ENCODE peak calls at places on chromosomes 4 and X, in nine cellular contexts. M, U, E, S, Y, I, C, R and J are unnamed samples.

GRCh38 chr4:23685481-23685880 is 204.4 kb downstream of the PPARGC1A start:
- DNase-seq in M (no peak), U (no peak), E (no peak), S (no peak), Y (no peak), I (no peak), C (no peak), R (no peak), J (no peak)

GRCh38 chr4:98711526-98711925 is 53.1 kb upstream of the TSPAN5 start:
- DNase-seq in M (no peak), U (no peak), E (no peak), S (no peak), Y (no peak), I (no peak), C (no peak), R (no peak), J (no peak)

GRCh38 chr4:168803727-168804126 is 206.3 kb downstream of the CBR4 start:
- DNase-seq in M (no peak), U (no peak), E (no peak), S (no peak), Y (peak), I (peak), C (no peak), R (no peak), J (no peak)

GRCh38 chr4:6191448-6192130 is 8.8 kb downstream of the JAKMIP1 start:
- DNase-seq in M (no peak), U (no peak), E (no peak), S (peak), Y (no peak), I (no peak), C (no peak), R (no peak), J (no peak)

GRCh38 chr4:87560802-87561201 is 31.6 kb upstream of the SPARCL1 start:
- DNase-seq in M (no peak), U (no peak), E (no peak), S (no peak), Y (no peak), I (no peak), C (no peak), R (no peak), J (no peak)

GRCh38 chrX:99271641-99272040 is 1138.4 kb downstream of the PCDH19 start:
- DNase-seq in M (no peak), U (no peak), E (no peak), S (no peak), Y (no peak), I (no peak), C (no peak), R (no peak), J (no peak)

GRCh38 chrX:124086411-124086810 is 124.9 kb downstream of the STAG2 start:
- DNase-seq in M (no peak), U (no peak), E (no peak), S (no peak), Y (no peak), I (no peak), C (no peak), R (no peak), J (no peak)

GRCh38 chr4:17027495-17027894 is 129.1 kb upstream of the LDB2 start:
- DNase-seq in M (no peak), U (no peak), E (no peak), S (no peak), Y (no peak), I (no peak), C (no peak), R (no peak), J (no peak)

GRCh38 chrX:44482575-44482974 is 60.1 kb downstream of the FUNDC1 start:
- DNase-seq in M (no peak), U (no peak), E (no peak), S (no peak), Y (no peak), I (no peak), C (no peak), R (no peak), J (no peak)

GRCh38 chrX:13653022-13653693 is at the start of gene TCEANC:
- DNase-seq in M (peak), U (peak), E (peak), S (peak), Y (peak), I (peak), C (peak), R (peak), J (peak)
- TF ChIP-seq POLR2A in M (peak), U (peak), E (peak), S (peak), Y (peak), I (no peak), C (no peak), R (peak), J (peak)

GRCh38 chrX:14412686-14413085 is 116.7 kb upstream of the GLRA2 start:
- DNase-seq in M (no peak), U (no peak), E (no peak), S (no peak), Y (no peak), I (no peak), C (no peak), R (no peak), J (no peak)
- TF ChIP-seq POLR2A in M (no peak), U (no peak), E (no peak), S (no peak), Y (no peak), I (no peak), C (no peak), R (no peak), J (no peak)

DNA sequence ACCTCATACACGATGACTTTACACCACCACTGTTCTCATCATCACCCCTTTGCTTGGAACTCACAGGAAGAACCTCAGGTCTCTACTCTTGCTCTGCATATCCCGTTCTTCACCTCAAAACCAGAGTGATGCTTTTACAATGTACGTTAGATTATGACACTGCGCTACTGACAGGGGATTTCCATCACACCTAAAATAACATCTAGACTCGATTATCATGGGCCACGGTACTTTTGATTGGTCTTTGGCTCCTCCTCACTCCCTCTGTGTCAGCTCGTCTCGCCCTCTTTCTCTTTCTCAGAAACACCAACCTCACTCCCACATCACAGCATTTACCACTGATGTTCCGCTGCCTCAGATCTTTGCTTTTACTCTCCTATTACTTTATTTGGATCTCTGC is 172.4 kb downstream of the TLL1 start:
- DNase-seq in M (no peak), U (no peak), E (no peak), S (no peak), Y (no peak), I (no peak), C (no peak), R (no peak), J (no peak)
- TF ChIP-seq POLR2A in M (no peak), U (no peak), E (no peak), S (no peak), Y (no peak), I (no peak), C (no peak), R (no peak), J (no peak)

GRCh38 chr4:121071640-121072037 is 696 bp downstream of the NDNF start:
- DNase-seq in M (no peak), U (no peak), E (no peak), S (no peak), Y (no peak), I (no peak), C (no peak), R (no peak), J (no peak)

GRCh38 chr4:121073672-121074386 is 1.5 kb upstream of the NDNF start:
- DNase-seq in M (no peak), U (no peak), E (no peak), S (no peak), Y (no peak), I (no peak), C (no peak), R (no peak), J (no peak)

GRCh38 chr4:121072836-121073362 is 564 bp upstream of the NDNF start:
- DNase-seq in M (no peak), U (no peak), E (no peak), S (no peak), Y (no peak), I (no peak), C (no peak), R (no peak), J (no peak)

GRCh38 chr4:121070696-121071639 is 1.4 kb downstream of the NDNF start:
- DNase-seq in M (no peak), U (no peak), E (no peak), S (no peak), Y (no peak), I (no peak), C (no peak), R (peak), J (no peak)

DNA sequence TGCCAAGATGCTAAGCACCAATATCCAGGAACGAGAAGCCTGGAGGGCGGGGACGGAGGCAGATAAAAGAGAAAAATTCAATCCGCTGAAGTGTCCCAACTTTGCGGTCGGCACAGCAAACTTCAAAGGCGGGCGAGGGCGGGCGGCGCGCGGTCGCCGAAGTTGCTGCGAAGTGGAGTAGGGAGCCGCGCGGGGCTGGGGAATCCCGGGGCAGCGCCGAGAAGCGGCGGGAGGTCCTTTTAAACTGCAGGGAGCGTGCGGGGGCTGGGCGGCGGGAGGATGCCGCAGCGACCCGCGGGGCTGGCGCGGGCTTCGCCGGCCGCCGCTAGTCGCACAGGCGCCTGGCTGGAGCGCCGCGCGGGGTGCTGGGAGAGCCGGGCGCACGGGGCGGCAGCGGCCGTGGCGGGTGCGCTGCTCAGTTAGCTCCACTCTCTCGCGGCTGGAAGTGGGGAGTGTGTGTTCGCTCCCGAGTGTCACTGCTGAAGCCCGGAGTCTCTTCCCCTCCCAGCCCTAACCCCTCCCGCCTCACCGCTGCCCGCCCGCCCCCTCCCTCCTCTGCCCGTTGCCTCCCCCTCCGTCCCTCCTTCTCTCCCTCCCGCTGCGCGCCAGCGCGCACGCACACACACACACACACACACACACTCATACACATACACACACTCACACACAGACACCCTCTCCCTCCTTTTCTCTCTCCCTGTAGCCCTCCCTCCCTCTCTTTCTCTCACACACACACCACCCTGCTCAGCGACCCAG is at the start of gene NDNF:
- DNase-seq in M (peak), U (no peak), E (no peak), S (peak), Y (no peak), I (no peak), C (no peak), R (peak), J (peak)
- TF ChIP-seq POLR2A in M (no peak), U (no peak), E (peak), S (no peak), Y (no peak), I (no peak), C (no peak), R (peak), J (no peak)

GRCh38 chrX:65667503-65668355 is at the start of gene MSN:
- DNase-seq in M (peak), U (peak), E (peak), S (no peak), Y (peak), I (peak), C (peak), R (peak), J (peak)
- TF ChIP-seq POLR2A in M (peak), U (peak), E (peak), S (no peak), Y (peak), I (peak), C (no peak), R (peak), J (peak)

DNA sequence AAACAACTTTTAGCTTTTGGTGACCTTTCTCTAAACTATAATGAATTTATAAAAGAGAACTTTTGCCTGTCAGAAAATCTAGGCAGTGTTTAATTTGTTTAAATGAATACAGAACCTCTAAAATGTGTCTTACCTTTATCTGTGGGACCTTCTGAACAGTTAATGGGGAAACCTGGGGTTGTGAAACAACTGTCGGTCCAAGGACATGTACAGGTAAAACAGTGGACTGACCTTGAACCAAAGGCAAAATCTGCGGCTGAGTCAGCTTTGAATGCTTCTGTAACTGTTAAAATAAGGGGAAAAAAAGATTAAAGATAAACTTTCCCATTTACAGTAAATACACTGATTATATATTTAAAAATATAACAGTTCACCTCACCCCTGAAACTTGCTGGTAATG is 65.1 kb downstream of the WNK3 start:
- DNase-seq in M (no peak), U (no peak), E (no peak), S (peak), Y (no peak), I (no peak), C (no peak), R (no peak), J (no peak)
- TF ChIP-seq POLR2A in M (no peak), U (no peak), E (no peak), S (no peak), Y (no peak), I (no peak), C (no peak), R (no peak), J (no peak)

GRCh38 chr4:73868206-73869129 is 725 bp upstream of the CXCL1 start:
- DNase-seq in M (no peak), U (no peak), E (no peak), S (no peak), Y (no peak), I (no peak), C (no peak), R (no peak), J (no peak)

GRCh38 chr4:73870778-73871177 is 1.6 kb downstream of the CXCL1 start:
- DNase-seq in M (no peak), U (no peak), E (no peak), S (no peak), Y (no peak), I (no peak), C (no peak), R (no peak), J (no peak)

GRCh38 chr4:73867783-73868182 is 1.4 kb upstream of the CXCL1 start:
- DNase-seq in M (no peak), U (no peak), E (no peak), S (no peak), Y (peak), I (no peak), C (peak), R (no peak), J (no peak)

GRCh38 chr4:73870260-73870659 is 1.1 kb downstream of the CXCL1 start:
- DNase-seq in M (no peak), U (no peak), E (peak), S (no peak), Y (no peak), I (no peak), C (peak), R (no peak), J (no peak)

GRCh38 chr4:73869130-73870055 is at the start of gene CXCL1:
- DNase-seq in M (no peak), U (peak), E (no peak), S (no peak), Y (peak), I (no peak), C (peak), R (peak), J (peak)
- TF ChIP-seq POLR2A in M (no peak), U (peak), E (no peak), S (no peak), Y (no peak), I (no peak), C (no peak), R (no peak), J (no peak)

GRCh38 chrX:129768586-129769466 is 10.9 kb upstream of the SASH3 start:
- DNase-seq in M (no peak), U (peak), E (no peak), S (peak), Y (no peak), I (no peak), C (no peak), R (no peak), J (no peak)

GRCh38 chrX:129769467-129770154 is 10.1 kb upstream of the SASH3 start:
- DNase-seq in M (no peak), U (peak), E (no peak), S (no peak), Y (no peak), I (no peak), C (no peak), R (no peak), J (no peak)

GRCh38 chrX:129771266-129771995 is 8.3 kb upstream of the SASH3 start:
- DNase-seq in M (no peak), U (peak), E (no peak), S (no peak), Y (no peak), I (no peak), C (no peak), R (no peak), J (no peak)

GRCh38 chrX:129773649-129774458 is 5.9 kb upstream of the SASH3 start:
- DNase-seq in M (no peak), U (peak), E (no peak), S (peak), Y (no peak), I (no peak), C (no peak), R (no peak), J (no peak)

GRCh38 chrX:129772796-129773431 is 6.8 kb upstream of the SASH3 start:
- DNase-seq in M (no peak), U (peak), E (peak), S (no peak), Y (no peak), I (peak), C (peak), R (no peak), J (peak)
- TF ChIP-seq POLR2A in M (no peak), U (no peak), E (no peak), S (no peak), Y (no peak), I (no peak), C (no peak), R (no peak), J (no peak)

GRCh38 chr4:152535236-152535902 is 523 bp downstream of the FBXW7 start:
- DNase-seq in M (no peak), U (no peak), E (no peak), S (no peak), Y (no peak), I (no peak), C (no peak), R (no peak), J (peak)

GRCh38 chr4:152537881-152538280 is 2.0 kb upstream of the FBXW7 start:
- DNase-seq in M (no peak), U (no peak), E (no peak), S (no peak), Y (no peak), I (no peak), C (no peak), R (no peak), J (no peak)

GRCh38 chr4:152536545-152537182 is 772 bp upstream of the FBXW7 start:
- DNase-seq in M (peak), U (peak), E (no peak), S (peak), Y (no peak), I (no peak), C (no peak), R (no peak), J (peak)

GRCh38 chr4:152535903-152536544 is at the start of gene FBXW7:
- DNase-seq in M (peak), U (peak), E (peak), S (peak), Y (peak), I (peak), C (peak), R (peak), J (peak)

GRCh38 chr4:152534541-152535231 is 1.2 kb downstream of the FBXW7 start:
- DNase-seq in M (no peak), U (peak), E (peak), S (no peak), Y (no peak), I (no peak), C (peak), R (peak), J (peak)
- TF ChIP-seq POLR2A in M (no peak), U (no peak), E (no peak), S (no peak), Y (no peak), I (no peak), C (no peak), R (no peak), J (peak)

GRCh38 chrX:18643243-18643642 is 28.7 kb downstream of the RS1 start:
- DNase-seq in M (no peak), U (no peak), E (no peak), S (no peak), Y (no peak), I (no peak), C (no peak), R (no peak), J (no peak)
- TF ChIP-seq POLR2A in M (no peak), U (no peak), E (no peak), S (no peak), Y (no peak), I (no peak), C (no peak), R (no peak), J (no peak)